ENCODE peak calls at places on chromosomes 7 and 10, in ten cellular contexts. P, V, N, D, B, G, O, J, I and L are unnamed samples.

GRCh38 chr7:44107961-44108767 is 4.0 kb downstream of the AEBP1 start:
- DNase-seq in V (no peak), N (no peak), O (no peak), G (no peak), J (no peak), I (no peak), P (no peak), B (no peak), D (no peak), L (no peak)

GRCh38 chr7:22150221-22150620 is 204.5 kb upstream of the CDCA7L start:
- DNase-seq in O (no peak), P (no peak), N (no peak), B (no peak), V (peak; percentile 29), D (no peak), I (no peak), G (no peak), J (peak; percentile 41), L (no peak)

GRCh38 chr10:70940834-70941568 is 52.6 kb upstream of the PCBD1 start:
- DNase-seq in J (peak; percentile 7), O (no peak), N (no peak), D (no peak), I (no peak), G (peak; percentile 20), V (peak; percentile 5), P (no peak), B (no peak), L (no peak)

GRCh38 chr10:89633484-89633883 is 11.6 kb downstream of the PANK1 start:
- DNase-seq in B (no peak), D (no peak), G (no peak), N (no peak), P (no peak), O (no peak), V (no peak), I (no peak), J (peak; percentile 85), L (no peak)

GRCh38 chr7:140229591-140230516 is 53.1 kb upstream of the KDM7A start:
- DNase-seq in N (peak; percentile 53), G (no peak), V (no peak), B (no peak), O (peak; percentile 85), I (no peak), P (peak; percentile 52), D (peak; percentile 50), J (no peak), L (no peak)

GRCh38 chr7:152054377-152055230 is 29.1 kb downstream of the GALNT11 start:
- DNase-seq in V (no peak), B (no peak), D (no peak), I (no peak), O (no peak), N (no peak), G (no peak), J (peak; percentile 90), P (no peak), L (no peak)

GRCh38 chr10:77448226-77448625 is 189.4 kb downstream of the KCNMA1 start:
- DNase-seq in O (no peak), V (no peak), G (no peak), I (no peak), J (no peak), P (no peak), D (no peak), N (no peak), B (no peak), L (no peak)

GRCh38 chr7:33961948-33962347 is 56.6 kb downstream of the BMPER start:
- DNase-seq in N (no peak), D (no peak), G (no peak), V (no peak), P (no peak), I (no peak), J (peak; percentile 67), B (no peak), O (no peak), L (no peak)

GRCh38 chr10:49005270-49005669 is 65.6 kb upstream of the LRRC18 start:
- DNase-seq in N (no peak), V (no peak), J (no peak), G (no peak), I (no peak), O (no peak), D (no peak), B (no peak), P (no peak), L (no peak)